ENCODE peak calls at places on chromosomes 3 and 15, in seven cellular contexts. One of them, this sample, is unnamed.

GRCh38 chr15:46636220-46636619 is 1001.4 kb downstream of the SQOR start:
- DNase-seq in CD4-positive, alpha-beta T cell: no peak
- DNase-seq in upper lobe of left lung: no peak
- DNase-seq in GM23338: peak; percentile 59
- DNase-seq in thoracic aorta: no peak
- DNase-seq in astrocyte: no peak
- DNase-seq in PC-9: no peak
- DNase-seq in this sample: no peak

GRCh38 chr3:137012097-137012501 is 54.3 kb downstream of the IL20RB start:
- DNase-seq in CD4-positive, alpha-beta T cell: no peak
- DNase-seq in upper lobe of left lung: no peak
- DNase-seq in GM23338: no peak
- DNase-seq in thoracic aorta: no peak
- DNase-seq in astrocyte: peak; percentile 60
- DNase-seq in PC-9: no peak
- DNase-seq in this sample: no peak

GRCh38 chr3:46844397-46844796 is 18.8 kb downstream of the MYL3 start:
- DNase-seq in CD4-positive, alpha-beta T cell: no peak
- DNase-seq in upper lobe of left lung: no peak
- DNase-seq in GM23338: no peak
- DNase-seq in thoracic aorta: no peak
- DNase-seq in astrocyte: no peak
- DNase-seq in PC-9: no peak
- DNase-seq in this sample: no peak

GRCh38 chr15:28935316-28935715 is 49.5 kb downstream of the APBA2 start:
- DNase-seq in CD4-positive, alpha-beta T cell: no peak
- DNase-seq in upper lobe of left lung: no peak
- DNase-seq in GM23338: peak; percentile 85
- DNase-seq in thoracic aorta: no peak
- DNase-seq in astrocyte: no peak
- DNase-seq in PC-9: no peak
- DNase-seq in this sample: no peak

GRCh38 chr15:52234596-52235541 is 43.7 kb upstream of the GNB5 start:
- DNase-seq in CD4-positive, alpha-beta T cell: no peak
- DNase-seq in upper lobe of left lung: no peak
- DNase-seq in GM23338: no peak
- DNase-seq in thoracic aorta: no peak
- DNase-seq in astrocyte: no peak
- DNase-seq in PC-9: no peak
- DNase-seq in this sample: no peak

GRCh38 chr15:60379466-60380274 is 18.1 kb downstream of the ANXA2 start:
- DNase-seq in CD4-positive, alpha-beta T cell: no peak
- DNase-seq in upper lobe of left lung: no peak
- DNase-seq in GM23338: peak; percentile 30
- DNase-seq in thoracic aorta: no peak
- DNase-seq in astrocyte: peak; percentile 99
- DNase-seq in PC-9: peak; percentile 86
- DNase-seq in this sample: no peak

GRCh38 chr15:85351965-85352364 is 28.4 kb upstream of the AKAP13 start:
- DNase-seq in CD4-positive, alpha-beta T cell: no peak
- DNase-seq in upper lobe of left lung: no peak
- DNase-seq in GM23338: no peak
- DNase-seq in thoracic aorta: no peak
- DNase-seq in astrocyte: no peak
- DNase-seq in PC-9: peak; percentile 59
- DNase-seq in this sample: no peak

GRCh38 chr3:143718463-143718862 is 129.8 kb downstream of the SLC9A9 start:
- DNase-seq in CD4-positive, alpha-beta T cell: no peak
- DNase-seq in upper lobe of left lung: no peak
- DNase-seq in GM23338: peak; percentile 30
- DNase-seq in thoracic aorta: no peak
- DNase-seq in astrocyte: no peak
- DNase-seq in PC-9: no peak
- DNase-seq in this sample: no peak

DNA sequence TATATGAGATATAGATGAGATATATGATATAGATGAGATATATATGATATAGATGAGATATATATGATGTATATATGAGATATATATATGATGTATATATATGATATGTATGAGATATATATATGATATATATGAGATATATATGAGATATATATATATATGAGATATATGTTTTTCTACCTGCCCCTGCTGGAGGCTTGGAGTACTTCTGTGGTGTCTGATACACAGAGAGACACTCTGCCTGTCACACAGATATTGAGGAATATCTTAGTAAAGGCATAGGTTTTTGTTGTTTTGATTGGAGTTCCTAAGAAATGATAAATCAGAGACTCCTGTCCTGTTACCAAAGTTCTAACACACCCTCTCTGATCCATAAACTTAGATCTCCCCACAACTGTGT is 43.0 kb downstream of the TMEM41A start:
- DNase-seq in CD4-positive, alpha-beta T cell: no peak
- DNase-seq in upper lobe of left lung: no peak
- DNase-seq in GM23338: no peak
- DNase-seq in thoracic aorta: no peak
- DNase-seq in astrocyte: no peak
- DNase-seq in PC-9: no peak
- DNase-seq in this sample: no peak
- TF ChIP-seq CTCF in CD4-positive, alpha-beta T cell: no peak
- TF ChIP-seq CTCF in upper lobe of left lung: no peak
- TF ChIP-seq CTCF in GM23338: no peak
- TF ChIP-seq CTCF in thoracic aorta: no peak
- TF ChIP-seq CTCF in astrocyte: no peak
- TF ChIP-seq CTCF in PC-9: no peak
- TF ChIP-seq CTCF in this sample: no peak

GRCh38 chr3:71419369-71419768 is 164.2 kb downstream of the FOXP1 start:
- DNase-seq in CD4-positive, alpha-beta T cell: no peak
- DNase-seq in upper lobe of left lung: no peak
- DNase-seq in GM23338: no peak
- DNase-seq in thoracic aorta: no peak
- DNase-seq in astrocyte: no peak
- DNase-seq in PC-9: no peak
- DNase-seq in this sample: no peak

GRCh38 chr3:71415708-71416108 is 167.8 kb downstream of the FOXP1 start:
- DNase-seq in CD4-positive, alpha-beta T cell: no peak
- DNase-seq in upper lobe of left lung: no peak
- DNase-seq in GM23338: no peak
- DNase-seq in thoracic aorta: no peak
- DNase-seq in astrocyte: peak; percentile 61
- DNase-seq in PC-9: no peak
- DNase-seq in this sample: no peak

GRCh38 chr3:71413572-71413971 is 170.0 kb downstream of the FOXP1 start:
- DNase-seq in CD4-positive, alpha-beta T cell: no peak
- DNase-seq in upper lobe of left lung: no peak
- DNase-seq in GM23338: no peak
- DNase-seq in thoracic aorta: no peak
- DNase-seq in astrocyte: no peak
- DNase-seq in PC-9: no peak
- DNase-seq in this sample: no peak

GRCh38 chr3:71414189-71414924 is 169.2 kb downstream of the FOXP1 start:
- DNase-seq in CD4-positive, alpha-beta T cell: no peak
- DNase-seq in upper lobe of left lung: no peak
- DNase-seq in GM23338: no peak
- DNase-seq in thoracic aorta: no peak
- DNase-seq in astrocyte: no peak
- DNase-seq in PC-9: no peak
- DNase-seq in this sample: no peak

GRCh38 chr3:71416868-71417267 is 166.7 kb downstream of the FOXP1 start:
- DNase-seq in CD4-positive, alpha-beta T cell: no peak
- DNase-seq in upper lobe of left lung: no peak
- DNase-seq in GM23338: peak; percentile 79
- DNase-seq in thoracic aorta: no peak
- DNase-seq in astrocyte: no peak
- DNase-seq in PC-9: no peak
- DNase-seq in this sample: no peak
- H3K27me3 ChIP-seq in CD4-positive, alpha-beta T cell: no peaks in the 10 kb centered on the region
- H3K27me3 ChIP-seq in upper lobe of left lung: no peaks in the 10 kb centered on the region
- H3K27me3 ChIP-seq in GM23338: no peaks in the 10 kb centered on the region
- H3K27me3 ChIP-seq in thoracic aorta: no peaks in the 10 kb centered on the region
- H3K27me3 ChIP-seq in astrocyte: no peaks in the 10 kb centered on the region
- H3K27me3 ChIP-seq in PC-9: no peaks in the 10 kb centered on the region
- H3K27me3 ChIP-seq in this sample: no peaks in the 10 kb centered on the region

GRCh38 chr3:13667330-13667729 is 118.4 kb downstream of the FBLN2 start:
- DNase-seq in CD4-positive, alpha-beta T cell: no peak
- DNase-seq in upper lobe of left lung: no peak
- DNase-seq in GM23338: peak; percentile 49
- DNase-seq in thoracic aorta: no peak
- DNase-seq in astrocyte: no peak
- DNase-seq in PC-9: no peak
- DNase-seq in this sample: no peak
- H3K27ac ChIP-seq in CD4-positive, alpha-beta T cell: no peak overlapping the region
- H3K27ac ChIP-seq in upper lobe of left lung: no peak overlapping the region
- H3K27ac ChIP-seq in GM23338: no peak overlapping the region
- H3K27ac ChIP-seq in thoracic aorta: no peak overlapping the region
- H3K27ac ChIP-seq in astrocyte: no peak overlapping the region
- H3K27ac ChIP-seq in PC-9: no peak overlapping the region
- H3K27ac ChIP-seq in this sample: no peak overlapping the region

DNA sequence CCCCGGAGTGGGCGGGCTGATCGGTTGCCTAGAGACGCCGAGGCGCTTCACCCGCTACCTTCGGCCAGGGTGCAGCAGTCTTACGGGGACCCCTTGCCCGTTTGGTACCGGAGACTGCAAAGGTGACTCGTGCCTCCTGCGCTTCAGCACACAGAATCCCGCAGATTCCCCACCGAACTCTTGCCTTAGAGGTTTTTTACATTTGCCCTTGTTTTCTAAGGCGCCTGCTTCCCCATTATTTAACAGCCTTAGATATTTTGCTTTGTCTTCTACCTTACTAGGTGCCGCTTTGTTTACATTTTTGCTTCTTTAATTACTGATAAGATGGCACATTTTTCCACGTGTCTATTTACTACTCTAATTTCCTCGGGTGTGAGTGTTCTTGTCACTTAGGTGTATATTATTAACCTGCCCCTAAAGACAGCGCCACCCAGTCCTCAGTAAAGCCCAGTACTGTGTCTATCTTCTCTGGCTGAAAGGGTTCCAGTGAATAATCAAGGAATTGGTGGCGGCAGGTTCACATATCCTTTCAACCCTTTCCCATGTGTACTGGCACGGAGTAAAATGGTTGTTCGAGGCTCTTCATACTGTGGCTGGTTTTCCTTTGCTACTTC is 563 bp upstream of the CEP152 start:
- DNase-seq in CD4-positive, alpha-beta T cell: no peak
- DNase-seq in upper lobe of left lung: no peak
- DNase-seq in GM23338: peak; percentile 14
- DNase-seq in thoracic aorta: no peak
- DNase-seq in astrocyte: no peak
- DNase-seq in PC-9: no peak
- DNase-seq in this sample: no peak
- TF ChIP-seq CTCF in CD4-positive, alpha-beta T cell: no peak
- TF ChIP-seq CTCF in upper lobe of left lung: no peak
- TF ChIP-seq CTCF in GM23338: no peak
- TF ChIP-seq CTCF in thoracic aorta: no peak
- TF ChIP-seq CTCF in astrocyte: no peak
- TF ChIP-seq CTCF in PC-9: no peak
- TF ChIP-seq CTCF in this sample: no peak

GRCh38 chr3:78994174-78995027 is 773.4 kb downstream of the ROBO1 start:
- DNase-seq in CD4-positive, alpha-beta T cell: no peak
- DNase-seq in upper lobe of left lung: no peak
- DNase-seq in GM23338: peak; percentile 77
- DNase-seq in thoracic aorta: no peak
- DNase-seq in astrocyte: no peak
- DNase-seq in PC-9: no peak
- DNase-seq in this sample: no peak

GRCh38 chr3:79001255-79001654 is 766.5 kb downstream of the ROBO1 start:
- DNase-seq in CD4-positive, alpha-beta T cell: no peak
- DNase-seq in upper lobe of left lung: no peak
- DNase-seq in GM23338: no peak
- DNase-seq in thoracic aorta: no peak
- DNase-seq in astrocyte: no peak
- DNase-seq in PC-9: no peak
- DNase-seq in this sample: no peak

GRCh38 chr3:79002465-79003372 is 765.1 kb downstream of the ROBO1 start:
- DNase-seq in CD4-positive, alpha-beta T cell: no peak
- DNase-seq in upper lobe of left lung: no peak
- DNase-seq in GM23338: no peak
- DNase-seq in thoracic aorta: no peak
- DNase-seq in astrocyte: no peak
- DNase-seq in PC-9: no peak
- DNase-seq in this sample: no peak

GRCh38 chr3:78995087-78995486 is 772.7 kb downstream of the ROBO1 start:
- DNase-seq in CD4-positive, alpha-beta T cell: no peak
- DNase-seq in upper lobe of left lung: no peak
- DNase-seq in GM23338: no peak
- DNase-seq in thoracic aorta: no peak
- DNase-seq in astrocyte: no peak
- DNase-seq in PC-9: no peak
- DNase-seq in this sample: no peak

DNA sequence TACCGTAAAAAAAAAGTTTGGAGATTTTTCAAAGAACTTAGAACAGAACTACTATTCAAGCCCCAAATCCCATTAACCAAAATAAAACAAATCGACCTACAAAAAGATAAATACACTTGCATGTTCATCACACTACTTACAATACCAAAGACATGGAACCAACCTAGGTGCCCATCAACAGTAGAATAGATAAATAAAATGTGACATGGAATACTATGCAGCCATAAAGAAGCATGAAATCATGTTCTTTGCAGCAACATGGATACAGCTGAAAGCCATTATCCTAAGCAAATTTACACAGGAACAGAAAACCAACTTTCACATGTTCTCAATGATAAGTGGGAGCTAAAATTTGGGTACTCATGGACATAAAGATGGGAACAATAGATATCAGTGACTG is 768.7 kb downstream of the ROBO1 start:
- DNase-seq in CD4-positive, alpha-beta T cell: no peak
- DNase-seq in upper lobe of left lung: no peak
- DNase-seq in GM23338: no peak
- DNase-seq in thoracic aorta: no peak
- DNase-seq in astrocyte: no peak
- DNase-seq in PC-9: no peak
- DNase-seq in this sample: no peak
- H3K27me3 ChIP-seq in CD4-positive, alpha-beta T cell: no peaks in the 10 kb centered on the region
- H3K27me3 ChIP-seq in upper lobe of left lung: no peaks in the 10 kb centered on the region
- H3K27me3 ChIP-seq in GM23338: no peaks in the 10 kb centered on the region
- H3K27me3 ChIP-seq in thoracic aorta: no peaks in the 10 kb centered on the region
- H3K27me3 ChIP-seq in astrocyte: no peaks in the 10 kb centered on the region
- H3K27me3 ChIP-seq in PC-9: no peaks in the 10 kb centered on the region
- H3K27me3 ChIP-seq in this sample: no peaks in the 10 kb centered on the region

GRCh38 chr3:178671261-178672191 is 135.3 kb downstream of the KCNMB2 start:
- DNase-seq in CD4-positive, alpha-beta T cell: no peak
- DNase-seq in upper lobe of left lung: no peak
- DNase-seq in GM23338: no peak
- DNase-seq in thoracic aorta: no peak
- DNase-seq in astrocyte: peak; percentile 51
- DNase-seq in PC-9: peak; percentile 72
- DNase-seq in this sample: no peak
- H3K27ac ChIP-seq in CD4-positive, alpha-beta T cell: no peak overlapping the region
- H3K27ac ChIP-seq in upper lobe of left lung: no peak overlapping the region
- H3K27ac ChIP-seq in GM23338: no peak overlapping the region
- H3K27ac ChIP-seq in thoracic aorta: no peak overlapping the region
- H3K27ac ChIP-seq in astrocyte: no peak overlapping the region
- H3K27ac ChIP-seq in PC-9: no peak overlapping the region
- H3K27ac ChIP-seq in this sample: no peak overlapping the region

This sample was measured in dorsolateral prefrontal cortex.